ENCODE peak calls at places on chromosomes 7 and 10, in five cellular contexts. J is tibial artery, R is GM23338, N is fibroblast of the aortic adventitia, G is fibroblast of mammary gland. O is an unnamed sample.

GRCh38 chr10:103510791-103511757 is 17.6 kb downstream of the NEURL1 start:
- DNase-seq in G (no peak), J (no peak), N (no peak), R (no peak), O (no peak)

GRCh38 chr10:50420166-50420565 is 168.8 kb upstream of the ASAH2 start:
- DNase-seq in G (no peak), R (no peak), J (no peak), N (no peak), O (no peak)

GRCh38 chr10:118682518-118682917 is 72.3 kb downstream of the CACUL1 start:
- DNase-seq in J (no peak), R (no peak), G (no peak), N (no peak), O (no peak)

GRCh38 chr7:118496138-118496644 is 271.7 kb downstream of the ANKRD7 start:
- DNase-seq in J (no peak), R (no peak), N (no peak), G (no peak), O (no peak)

GRCh38 chr10:63416376-63416775 is 49.4 kb downstream of the JMJD1C start:
- DNase-seq in G (peak; percentile 75), R (no peak), N (peak; percentile 54), J (no peak), O (peak; percentile 44)

GRCh38 chr7:132646064-132646463 is 69.8 kb upstream of the PLXNA4 start:
- DNase-seq in G (no peak), J (no peak), R (peak; percentile 31), N (no peak), O (no peak)

GRCh38 chr7:64997927-64998391 is 7.1 kb upstream of the ZNF117 start:
- DNase-seq in J (no peak), R (peak; percentile 79), N (no peak), G (peak; percentile 81), O (peak; percentile 8)

GRCh38 chr10:98967601-98968000 is 268.1 kb downstream of the HPSE2 start:
- DNase-seq in N (no peak), J (no peak), R (no peak), G (peak; percentile 69), O (peak; percentile 63)

GRCh38 chr10:693506-693905 is 4.0 kb upstream of the DIP2C start:
- DNase-seq in N (peak; percentile 30), R (no peak), G (no peak), J (no peak), O (no peak)

GRCh38 chr10:608331-609265 is 80.9 kb downstream of the DIP2C start:
- DNase-seq in J (no peak), G (peak; percentile 41), N (peak; percentile 34), R (no peak), O (no peak)

GRCh38 chr10:75508814-75509306 is 77.4 kb downstream of the LRMDA start:
- DNase-seq in J (no peak), N (peak; percentile 94), R (no peak), G (peak; percentile 50), O (peak; percentile 22)

GRCh38 chr7:96388620-96389383 is 66.9 kb upstream of the SLC25A13 start:
- DNase-seq in R (peak; percentile 11), G (peak; percentile 74), J (no peak), N (peak; percentile 77), O (peak; percentile 48)

GRCh38 chr7:19984231-19984632 is 210.8 kb upstream of the TMEM196 start:
- DNase-seq in J (no peak), N (no peak), R (peak; percentile 51), G (no peak), O (no peak)

GRCh38 chr7:111137296-111138195 is 46.6 kb downstream of the LRRN3 start:
- DNase-seq in N (peak; percentile 56), J (peak; percentile 60), R (no peak), G (peak; percentile 13), O (peak; percentile 33)

GRCh38 chr7:109844362-109844761 is 1246.6 kb upstream of the LRRN3 start:
- DNase-seq in J (no peak), R (peak; percentile 36), G (peak; percentile 1), N (no peak), O (no peak)

GRCh38 chr10:98664329-98665042 is 217.8 kb upstream of the HPS1 start:
- DNase-seq in G (peak; percentile 39), R (peak; percentile 84), J (no peak), N (peak; percentile 31), O (peak; percentile 17)

GRCh38 chr10:105774351-105774750 is 1133.3 kb downstream of the SORCS3 start:
- DNase-seq in N (no peak), R (no peak), J (no peak), G (no peak), O (no peak)

GRCh38 chr10:113704637-113705343 is 25.1 kb downstream of the CASP7 start:
- DNase-seq in J (no peak), N (peak; percentile 68), R (peak; percentile 72), G (peak; percentile 57), O (peak; percentile 62)

GRCh38 chr10:33334839-33335549 is 527 bp upstream of the NRP1 start:
- DNase-seq in N (peak; percentile 94), J (peak; percentile 88), R (peak; percentile 77), G (peak; percentile 92), O (peak; percentile 93)

GRCh38 chr7:46681865-46682503 is 760.9 kb upstream of the IGFBP3 start:
- DNase-seq in R (no peak), G (peak; percentile 5), N (peak; percentile 19), J (peak; percentile 71), O (no peak)

GRCh38 chr7:2838873-2839578 is 5.1 kb downstream of the GNA12 start:
- DNase-seq in J (no peak), G (no peak), R (no peak), N (no peak), O (no peak)

GRCh38 chr10:74738052-74738451 is 88.3 kb upstream of the KAT6B start:
- DNase-seq in R (no peak), N (no peak), G (peak; percentile 18), J (no peak), O (peak; percentile 6)

DNA sequence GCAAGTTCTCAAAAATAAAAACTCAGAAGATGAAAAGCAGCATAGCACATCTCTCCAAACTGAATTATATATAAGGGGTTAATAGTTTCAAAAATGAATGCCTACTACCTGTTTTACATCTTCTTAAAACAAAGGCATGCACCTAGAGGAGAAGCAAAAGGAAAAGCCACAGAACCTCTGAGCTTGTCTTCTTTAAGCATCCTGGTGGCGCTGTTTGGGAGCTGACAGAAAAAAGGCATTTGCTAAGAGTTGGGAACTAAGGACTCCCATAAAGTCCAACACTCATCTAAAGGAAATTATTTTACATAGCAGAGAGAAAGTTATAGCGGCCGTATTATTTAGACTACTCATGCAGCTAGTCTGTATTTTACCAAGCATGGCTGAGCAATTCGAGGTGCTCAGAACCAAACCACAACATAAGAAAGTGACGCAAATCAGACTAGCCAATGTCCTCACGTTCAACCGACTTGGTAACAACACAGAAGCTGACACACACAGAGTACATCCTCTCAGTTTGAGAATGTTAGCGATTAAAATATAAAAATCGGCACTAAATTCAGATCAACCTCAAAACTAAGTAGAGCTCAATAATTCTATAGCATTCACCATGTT is 38.8 kb downstream of the PTN start:
- DNase-seq in N (peak; percentile 34), G (no peak), R (peak; percentile 41), J (no peak), O (no peak)
- TF ChIP-seq CTCF in N (no peak), G (no peak), R (peak; percentile 29), J (no peak), O (no peak)

DNA sequence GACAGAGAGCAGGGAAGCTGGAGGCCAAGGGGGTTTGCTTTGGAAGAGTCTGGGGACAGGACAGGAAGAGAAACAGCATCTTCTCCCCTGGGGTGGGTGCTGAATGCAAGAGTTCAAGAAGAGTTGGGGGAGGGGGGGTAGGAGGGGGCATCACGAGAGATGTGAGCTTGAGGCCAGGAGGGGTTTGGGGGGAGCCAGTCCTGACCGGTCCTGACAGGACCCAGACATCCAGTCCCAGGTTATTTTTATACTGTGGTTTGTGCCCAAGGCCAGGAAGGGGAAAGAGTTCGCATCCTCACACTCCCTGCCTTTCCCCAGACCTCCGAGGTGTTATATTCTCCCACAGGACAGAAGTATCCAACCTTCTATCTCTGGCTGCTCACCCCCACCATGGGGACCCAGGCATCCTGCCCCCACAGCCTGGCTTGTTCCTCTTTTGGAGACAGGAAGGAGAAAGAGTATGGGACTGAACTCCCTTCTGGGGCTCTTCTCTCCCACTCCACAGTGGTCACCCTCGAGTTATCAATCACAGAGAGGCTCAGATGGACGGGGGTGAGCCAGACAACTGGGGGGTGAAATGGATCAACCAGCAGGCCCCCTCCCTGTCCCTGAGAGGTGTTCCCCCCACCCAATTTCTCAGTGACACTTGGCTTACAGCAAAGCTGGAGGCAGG is 2.8 kb downstream of the TSC22D4 start:
- DNase-seq in G (no peak), N (no peak), J (no peak), R (no peak), O (no peak)
- H3K4me3 ChIP-seq in G (peak overlapping the region; percentile 92), N (peak overlapping the region; percentile 93), J (peak overlapping the region; percentile 98), R (peak overlapping the region; percentile 32), O (peak overlapping the region; percentile 97)

DNA sequence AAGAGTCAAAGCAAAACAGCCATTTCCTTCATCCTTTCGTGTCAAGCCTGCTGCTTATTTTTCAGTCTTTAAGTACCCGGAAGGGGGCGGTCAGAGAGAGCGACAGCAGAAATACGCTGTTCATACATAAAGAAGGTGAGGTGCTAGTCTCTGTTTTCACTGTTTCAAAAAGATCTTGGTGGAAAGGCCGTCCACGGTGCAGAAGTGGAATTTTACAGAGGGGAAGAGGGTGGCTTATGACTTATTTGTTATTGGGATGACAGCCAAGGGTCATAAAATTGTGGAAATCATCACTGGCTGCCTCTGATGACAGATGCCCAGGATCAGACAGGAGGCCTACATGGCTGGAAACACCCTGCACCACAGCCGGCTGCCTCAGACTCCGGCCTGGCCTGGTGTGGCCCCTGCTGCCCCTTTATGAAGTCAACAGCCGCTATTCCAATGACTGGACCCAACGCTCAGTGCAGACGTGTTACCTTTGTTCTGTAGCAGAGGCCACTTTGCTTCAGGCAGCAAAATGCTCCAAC is 57.0 kb downstream of the HIPK2 start:
- DNase-seq in R (no peak), N (no peak), J (peak; percentile 85), G (peak; percentile 84), O (peak; percentile 96)
- TF ChIP-seq CTCF in R (no peak), N (no peak), J (no peak), G (no peak), O (peak; percentile 36)

GRCh38 chr7:99141334-99141733 is 2.6 kb downstream of the SMURF1 start:
- DNase-seq in J (no peak), R (no peak), N (peak; percentile 32), G (no peak), O (no peak)
- H3K4me3 ChIP-seq in J (peak overlapping the region; percentile 100), R (peak overlapping the region; percentile 68), N (peak overlapping the region; percentile 78), G (peak overlapping the region; percentile 66), O (peak overlapping the region; percentile 68)

DNA sequence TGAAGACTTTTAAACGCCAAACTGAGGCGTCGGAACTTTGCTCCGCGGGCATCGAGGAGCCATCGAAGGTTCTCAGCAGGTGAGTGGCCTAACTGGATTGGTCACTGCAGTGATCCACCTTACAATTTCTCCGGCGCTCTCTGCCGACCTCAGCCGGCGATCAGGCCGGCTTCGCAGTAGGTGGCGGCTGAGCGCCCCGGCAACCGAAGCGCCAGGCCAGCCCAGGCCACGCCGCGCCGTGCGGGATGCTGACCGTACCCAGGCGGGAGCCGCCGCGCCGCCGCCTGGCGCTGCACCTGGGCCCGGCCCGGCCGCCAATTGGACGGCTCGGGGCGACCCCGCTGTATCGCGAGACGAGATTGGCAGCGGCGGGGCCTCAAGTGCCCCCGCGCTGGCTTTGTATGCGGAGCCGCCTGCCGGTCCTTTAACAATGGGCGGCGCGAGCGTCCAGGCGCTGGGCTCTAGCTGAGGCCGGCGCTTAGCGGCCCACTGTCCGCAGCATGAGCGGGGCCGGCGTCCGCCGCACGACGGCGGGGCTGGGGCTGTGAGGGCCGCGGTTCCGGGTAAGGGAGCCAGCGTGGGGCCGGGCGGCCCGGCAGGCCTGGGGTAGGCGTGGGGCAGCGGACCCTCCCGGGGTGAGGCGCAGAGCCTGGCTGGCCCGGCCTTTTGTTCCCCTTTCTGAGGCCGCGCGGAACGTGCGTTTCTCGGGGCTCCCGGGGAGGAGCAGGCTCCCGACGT is at the start of gene CCNJ:
- DNase-seq in J (peak; percentile 91), R (peak; percentile 96), G (peak; percentile 81), N (peak; percentile 85), O (peak; percentile 90)
- TF ChIP-seq CTCF in J (peak; percentile 20), R (no peak), G (no peak), N (no peak), O (no peak)